ENCODE peak calls at places on chromosome 15, in eight cellular contexts. O, M, Y, A, J, K, G and U are unnamed samples.

GRCh38 chr15:72288291-72288690 is 15.9 kb upstream of the PARP6 start:
- DNase-seq in O (no peak), M (no peak), Y (no peak), A (peak), J (no peak), K (no peak), G (no peak), U (no peak)

GRCh38 chr15:26894181-26894580 is 27.3 kb downstream of the GABRA5 start:
- DNase-seq in O (no peak), M (no peak), Y (no peak), A (no peak), J (no peak), K (no peak), G (no peak), U (no peak)

GRCh38 chr15:62719316-62719715 is 323.2 kb upstream of the TPM1 start:
- DNase-seq in O (no peak), M (no peak), Y (no peak), A (no peak), J (no peak), K (no peak), G (no peak), U (no peak)

GRCh38 chr15:61835029-61835428 is 225.2 kb downstream of the VPS13C start:
- DNase-seq in O (no peak), M (no peak), Y (no peak), A (no peak), J (no peak), K (no peak), G (no peak), U (no peak)

GRCh38 chr15:22880068-22880980 is 41.9 kb downstream of the NIPA2 start:
- DNase-seq in O (no peak), M (no peak), Y (no peak), A (no peak), J (no peak), K (no peak), G (no peak), U (no peak)

GRCh38 chr15:44314512-44314911 is 26.0 kb downstream of the GOLM2 start:
- DNase-seq in O (no peak), M (no peak), Y (no peak), A (no peak), J (no peak), K (no peak), G (no peak), U (no peak)

GRCh38 chr15:99369250-99369649 is 118.0 kb downstream of the LRRC28 start:
- DNase-seq in O (no peak), M (no peak), Y (no peak), A (no peak), J (no peak), K (no peak), G (no peak), U (no peak)

GRCh38 chr15:89998923-89999675 is 2.0 kb upstream of the ZNF710 start:
- DNase-seq in O (no peak), M (no peak), Y (no peak), A (no peak), J (no peak), K (no peak), G (no peak), U (no peak)

GRCh38 chr15:33148129-33148850 is 46.2 kb downstream of the FMN1 start:
- DNase-seq in O (no peak), M (no peak), Y (no peak), A (no peak), J (no peak), K (no peak), G (no peak), U (no peak)

GRCh38 chr15:59444980-59445500 is 7.1 kb downstream of the FAM81A start:
- DNase-seq in O (no peak), M (no peak), Y (no peak), A (no peak), J (no peak), K (no peak), G (no peak), U (no peak)

GRCh38 chr15:92118162-92118935 is 264.8 kb downstream of the SLCO3A1 start:
- DNase-seq in O (no peak), M (no peak), Y (no peak), A (no peak), J (no peak), K (no peak), G (no peak), U (no peak)

GRCh38 chr15:82128401-82129143 is 82.8 kb upstream of the MEX3B start:
- DNase-seq in O (no peak), M (no peak), Y (no peak), A (no peak), J (no peak), K (no peak), G (no peak), U (no peak)

GRCh38 chr15:69224383-69224782 is 63.9 kb downstream of the GLCE start:
- DNase-seq in O (peak), M (no peak), Y (no peak), A (no peak), J (no peak), K (no peak), G (no peak), U (peak)

GRCh38 chr15:49370782-49371181 is 52.3 kb upstream of the FGF7 start:
- DNase-seq in O (no peak), M (no peak), Y (no peak), A (no peak), J (no peak), K (no peak), G (no peak), U (no peak)

GRCh38 chr15:56537881-56538280 is 72.9 kb upstream of the MNS1 start:
- DNase-seq in O (no peak), M (no peak), Y (no peak), A (no peak), J (peak), K (no peak), G (no peak), U (no peak)

GRCh38 chr15:94253742-94254141 is 22.4 kb downstream of the MCTP2 start:
- DNase-seq in O (no peak), M (no peak), Y (no peak), A (no peak), J (no peak), K (no peak), G (no peak), U (no peak)

GRCh38 chr15:86829251-86829650 is 749.6 kb downstream of the AGBL1 start:
- DNase-seq in O (no peak), M (no peak), Y (no peak), A (no peak), J (no peak), K (no peak), G (no peak), U (no peak)

GRCh38 chr15:59367022-59367451 is 5.6 kb downstream of the MYO1E start:
- DNase-seq in O (no peak), M (no peak), Y (no peak), A (no peak), J (no peak), K (no peak), G (no peak), U (no peak)

GRCh38 chr15:25182736-25183445 is 228.1 kb downstream of the SNRPN start:
- DNase-seq in O (no peak), M (no peak), Y (no peak), A (no peak), J (no peak), K (no peak), G (no peak), U (peak)

GRCh38 chr15:70801111-70801510 is 37.8 kb upstream of the UACA start:
- DNase-seq in O (no peak), M (no peak), Y (no peak), A (no peak), J (no peak), K (no peak), G (no peak), U (no peak)

GRCh38 chr15:80159811-80160569 is 7.2 kb downstream of the FAH start:
- DNase-seq in O (no peak), M (no peak), Y (no peak), A (no peak), J (no peak), K (no peak), G (peak), U (no peak)

GRCh38 chr15:45162771-45163507 is 24.8 kb downstream of the SHF start:
- DNase-seq in O (peak), M (peak), Y (peak), A (peak), J (peak), K (peak), G (no peak), U (peak)

GRCh38 chr15:43071451-43071850 is 34.4 kb downstream of the UBR1 start:
- DNase-seq in O (no peak), M (no peak), Y (no peak), A (no peak), J (no peak), K (no peak), G (no peak), U (no peak)

GRCh38 chr15:44736261-44736765 is at the start of gene TRIM69:
- DNase-seq in O (no peak), M (no peak), Y (no peak), A (no peak), J (no peak), K (no peak), G (no peak), U (no peak)

GRCh38 chr15:89175617-89176191 is 45.7 kb downstream of the RLBP1 start:
- DNase-seq in O (no peak), M (no peak), Y (no peak), A (no peak), J (no peak), K (no peak), G (no peak), U (no peak)

GRCh38 chr15:70856177-70856883 is 2.4 kb upstream of the LARP6 start:
- DNase-seq in O (no peak), M (no peak), Y (no peak), A (no peak), J (no peak), K (no peak), G (peak), U (no peak)

GRCh38 chr15:70323111-70323851 is 225.6 kb upstream of the TLE3 start:
- DNase-seq in O (no peak), M (no peak), Y (peak), A (peak), J (no peak), K (peak), G (peak), U (no peak)

GRCh38 chr15:82810061-82810862 is 834 bp downstream of the WHAMM start:
- DNase-seq in O (peak), M (no peak), Y (peak), A (peak), J (peak), K (no peak), G (no peak), U (peak)